ENCODE peak calls at places on chromosomes 1 and 21, in eight cellular contexts. M, F, Y, L, X, C, K and S are unnamed samples. For H3K4me1, the result is how much of the 10 kb centered on the place peaks cover.

GRCh38 chr1:181485276-181486097 is 2.2 kb downstream of the CACNA1E start:
- DNase-seq in K (no peak), X (no peak), L (no peak), M (no peak), Y (no peak), F (no peak), C (no peak), S (peak)

GRCh38 chr1:226972931-226973330 is 32.8 kb downstream of the COQ8A start:
- DNase-seq in K (no peak), M (no peak), L (no peak), C (no peak), F (no peak), Y (no peak), X (no peak), S (no peak)

GRCh38 chr1:30749691-30750583 is 7.6 kb downstream of the LAPTM5 start:
- DNase-seq in C (peak), K (no peak), M (no peak), X (no peak), F (no peak), L (peak), Y (no peak), S (no peak)

GRCh38 chr1:209805341-209805781 is 581 bp downstream of the IRF6 start:
- DNase-seq in F (no peak), K (no peak), L (no peak), M (no peak), C (no peak), X (no peak), Y (peak), S (peak)

GRCh38 chr1:94608852-94609570 is 67.5 kb upstream of the F3 start:
- DNase-seq in F (no peak), X (no peak), K (no peak), M (peak), Y (no peak), L (no peak), C (no peak), S (no peak)

GRCh38 chr1:66022904-66023620 is 230.4 kb downstream of the PDE4B start:
- DNase-seq in M (peak), X (no peak), F (no peak), K (no peak), C (no peak), Y (no peak), L (no peak), S (no peak)

GRCh38 chr1:52268372-52268771 is 97.6 kb downstream of the CC2D1B start:
- DNase-seq in Y (no peak), C (no peak), X (peak), K (no peak), M (peak), F (no peak), L (no peak), S (no peak)

GRCh38 chr1:44811234-44811633 is 2.9 kb downstream of the BTBD19 start:
- DNase-seq in Y (no peak), M (no peak), X (no peak), C (peak), L (no peak), K (no peak), F (no peak), S (peak)

GRCh38 chr1:215983680-215984079 is 416.6 kb downstream of the KCTD3 start:
- DNase-seq in C (no peak), X (no peak), L (no peak), F (no peak), K (no peak), M (no peak), Y (no peak), S (no peak)

GRCh38 chr1:19220991-19221390 is 10.9 kb upstream of the UBR4 start:
- DNase-seq in F (no peak), M (peak), K (no peak), X (no peak), Y (no peak), L (no peak), C (no peak), S (no peak)

GRCh38 chr1:152018537-152018936 is 18.3 kb downstream of the S100A11 start:
- DNase-seq in Y (no peak), K (no peak), F (no peak), C (no peak), L (no peak), X (no peak), M (no peak), S (no peak)

GRCh38 chr1:37567023-37567422 is 10.3 kb downstream of the DNALI1 start:
- DNase-seq in Y (no peak), M (no peak), K (no peak), C (no peak), F (no peak), X (no peak), L (no peak), S (no peak)

GRCh38 chr1:85343612-85344255 is 67.3 kb upstream of the BCL10 start:
- DNase-seq in X (no peak), Y (no peak), L (no peak), C (no peak), F (no peak), K (no peak), M (peak), S (no peak)

GRCh38 chr1:112701227-112702066 is 5.5 kb downstream of the RHOC start:
- DNase-seq in M (no peak), L (no peak), Y (peak), F (no peak), X (no peak), C (no peak), K (no peak), S (no peak)

GRCh38 chr1:63917571-63918394 is 144.0 kb downstream of the ROR1 start:
- DNase-seq in K (no peak), M (peak), F (no peak), X (no peak), C (no peak), L (no peak), Y (no peak), S (no peak)

GRCh38 chr1:228282329-228283042 is 74.6 kb downstream of the OBSCN start:
- DNase-seq in L (no peak), M (peak), F (no peak), X (no peak), C (no peak), Y (peak), K (no peak), S (peak)

GRCh38 chr1:160446945-160447600 is 46.7 kb downstream of the VANGL2 start:
- DNase-seq in C (no peak), Y (no peak), M (no peak), K (no peak), F (no peak), X (no peak), L (no peak), S (no peak)

GRCh38 chr1:246280551-246280950 is 226.5 kb downstream of the SMYD3 start:
- DNase-seq in M (peak), X (no peak), L (no peak), F (no peak), C (no peak), K (no peak), Y (no peak), S (no peak)

GRCh38 chr1:90201467-90202358 is 206.8 kb downstream of the ZNF326 start:
- DNase-seq in M (peak), C (no peak), K (no peak), X (no peak), L (no peak), F (no peak), Y (peak), S (no peak)

GRCh38 chr1:203473781-203474305 is 1.8 kb upstream of the PRELP start:
- DNase-seq in K (no peak), L (no peak), Y (no peak), F (no peak), X (no peak), C (no peak), M (no peak), S (peak)

GRCh38 chr1:63327417-63328139 is 5.2 kb downstream of the FOXD3 start:
- DNase-seq in C (no peak), X (peak), M (peak), Y (peak), K (no peak), L (no peak), F (peak), S (peak)

GRCh38 chr21:19607983-19608668 is 1204.5 kb upstream of the TMPRSS15 start:
- DNase-seq in C (no peak), X (no peak), K (no peak), L (no peak), M (no peak), F (no peak), Y (no peak), S (no peak)

GRCh38 chr1:219269171-219269570 is 95.5 kb downstream of the LYPLAL1 start:
- DNase-seq in L (no peak), F (no peak), X (no peak), M (peak), K (no peak), C (no peak), Y (no peak), S (no peak)

GRCh38 chr21:14675774-14676530 is 129.8 kb upstream of the SAMSN1 start:
- DNase-seq in X (no peak), C (peak), L (no peak), K (no peak), M (no peak), F (no peak), Y (no peak), S (no peak)

GRCh38 chr1:36508257-36508656 is 25.5 kb upstream of the CSF3R start:
- DNase-seq in L (no peak), Y (no peak), K (no peak), X (no peak), M (no peak), F (no peak), C (no peak), S (no peak)

GRCh38 chr1:237411621-237412020 is 369.6 kb downstream of the RYR2 start:
- DNase-seq in Y (no peak), M (no peak), K (no peak), X (no peak), L (peak), F (no peak), C (peak), S (no peak)

GRCh38 chr1:48777219-48777895 is 666 bp upstream of the BEND5 start:
- DNase-seq in X (no peak), Y (peak), F (no peak), L (no peak), M (no peak), C (peak), K (peak), S (no peak)

GRCh38 chr1:56541408-56541807 is 38.0 kb downstream of the PLPP3 start:
- DNase-seq in L (no peak), Y (no peak), K (no peak), C (no peak), X (no peak), M (no peak), F (no peak), S (no peak)

GRCh38 chr1:173332026-173332425 is 124.9 kb upstream of the TNFSF4 start:
- DNase-seq in Y (no peak), F (no peak), M (peak), C (no peak), X (no peak), L (no peak), K (no peak), S (no peak)

GRCh38 chr1:6098303-6099215 is 52.9 kb downstream of the KCNAB2 start:
- DNase-seq in M (no peak), K (no peak), X (peak), L (no peak), F (no peak), Y (no peak), C (no peak), S (peak)

GRCh38 chr1:56151402-56151801 is 428.0 kb downstream of the PLPP3 start:
- DNase-seq in F (no peak), C (no peak), M (no peak), L (no peak), X (no peak), Y (no peak), K (no peak), S (no peak)

GRCh38 chr1:67256291-67257172 is 51.1 kb upstream of the IL12RB2 start:
- DNase-seq in C (no peak), Y (no peak), K (no peak), F (no peak), X (no peak), M (no peak), L (no peak), S (no peak)

GRCh38 chr1:9249534-9250335 is 15.2 kb downstream of the H6PD start:
- DNase-seq in X (peak), K (peak), F (no peak), L (no peak), Y (peak), M (peak), C (no peak), S (peak)

GRCh38 chr1:181087400-181087901 is 1.0 kb upstream of the IER5 start:
- DNase-seq in F (no peak), Y (no peak), K (no peak), X (no peak), C (no peak), L (no peak), M (no peak), S (no peak)

GRCh38 chr1:212951058-212951923 is 950 bp downstream of the VASH2 start:
- DNase-seq in M (no peak), K (no peak), L (no peak), Y (no peak), C (no peak), F (no peak), X (no peak), S (no peak)

GRCh38 chr1:21447311-21447710 is 7.4 kb downstream of the NBPF3 start:
- DNase-seq in K (no peak), F (no peak), C (no peak), X (no peak), Y (no peak), L (no peak), M (no peak), S (no peak)

GRCh38 chr21:27476696-27477095 is 509.8 kb upstream of the ADAMTS5 start:
- DNase-seq in X (no peak), Y (no peak), F (no peak), K (no peak), L (no peak), C (no peak), M (peak), S (no peak)

DNA sequence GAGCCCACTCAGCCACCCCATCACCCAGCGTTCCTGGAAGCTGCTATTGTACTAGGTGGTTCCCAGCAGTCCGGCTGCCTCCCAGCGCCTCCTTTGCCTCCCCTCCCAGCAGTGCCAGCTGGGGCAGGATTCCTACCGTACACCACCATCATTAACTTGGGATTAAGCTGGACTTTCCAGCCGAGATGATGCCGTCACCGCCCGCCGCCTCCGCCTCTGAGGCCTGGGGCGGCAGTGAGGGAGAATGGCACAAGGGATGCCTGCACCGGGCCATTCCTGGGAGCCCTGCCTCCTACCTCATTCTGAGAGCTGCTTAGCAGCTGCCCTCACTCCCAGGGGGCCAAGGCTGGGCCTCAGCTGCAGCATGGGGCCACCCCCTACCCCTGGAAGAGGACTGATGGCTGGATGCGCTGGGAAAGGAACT is 13.2 kb downstream of the CNTN2 start:
- DNase-seq in K (no peak), F (no peak), C (no peak), Y (no peak), L (no peak), M (no peak), X (no peak), S (no peak)
- H3K27ac ChIP-seq in K (no peak), F (no peak), C (no peak), Y (no peak), L (no peak), M (no peak), X (no peak), S (no peak)

GRCh38 chr1:164608651-164609057 is 49.7 kb downstream of the PBX1 start:
- DNase-seq in Y (no peak), K (no peak), C (no peak), M (peak), L (no peak), X (no peak), F (no peak), S (no peak)

GRCh38 chr1:164604541-164604940 is 45.6 kb downstream of the PBX1 start:
- DNase-seq in X (no peak), Y (no peak), F (no peak), M (peak), L (no peak), C (no peak), K (no peak), S (no peak)

GRCh38 chr1:164602480-164603093 is 43.6 kb downstream of the PBX1 start:
- DNase-seq in X (no peak), F (no peak), C (no peak), Y (peak), K (peak), M (peak), L (no peak), S (peak)

GRCh38 chr1:164607351-164607750 is 48.4 kb downstream of the PBX1 start:
- DNase-seq in F (no peak), K (no peak), L (no peak), Y (no peak), X (no peak), C (no peak), M (no peak), S (no peak)

DNA sequence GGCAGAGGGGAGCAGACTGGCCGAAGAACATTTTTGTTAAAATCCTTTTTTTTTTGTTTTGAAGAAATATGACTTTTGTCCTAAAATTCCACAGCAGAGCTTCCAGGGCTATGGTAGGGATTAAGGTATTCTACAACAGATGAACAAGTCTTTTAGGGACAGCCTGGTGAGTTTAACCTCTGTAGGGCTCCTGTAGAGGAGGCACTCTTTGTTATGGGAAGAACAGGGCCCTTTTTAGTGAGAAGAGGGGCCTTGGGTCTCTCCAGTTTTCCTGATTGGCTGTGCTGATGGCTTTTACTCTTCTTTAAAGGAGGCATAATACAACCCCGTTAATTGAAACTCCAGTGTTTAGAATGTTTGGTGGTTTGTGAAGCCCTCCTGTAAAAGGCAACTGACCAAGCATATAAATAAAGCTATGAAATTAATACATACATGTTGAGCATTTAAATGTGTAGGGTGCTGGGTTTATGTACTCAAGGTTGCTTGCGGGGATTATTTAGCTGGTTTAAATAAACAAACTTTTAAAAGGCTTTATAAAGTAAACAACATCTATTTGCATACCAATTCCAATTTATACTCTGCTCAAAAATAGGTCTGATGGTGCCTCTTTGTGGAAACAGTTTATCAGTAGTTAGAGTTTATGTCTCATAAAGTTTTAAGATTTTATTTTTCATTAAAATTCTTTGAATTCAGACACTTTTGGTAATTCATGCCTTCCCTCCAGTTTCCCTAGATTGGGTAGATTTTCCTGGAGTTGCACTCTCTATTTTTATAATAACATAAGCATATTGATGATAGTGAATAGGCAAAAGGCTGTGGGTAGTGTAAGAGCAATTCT is 46.5 kb downstream of the PBX1 start:
- DNase-seq in F (no peak), C (no peak), K (no peak), X (no peak), Y (no peak), M (no peak), L (no peak), S (no peak)
- H3K4me1 ChIP-seq in F (under half), C (under half), K (under half), X (under half), Y (half or more), M (under half), L (under half), S (under half)

GRCh38 chr21:21851657-21852056 is 853.4 kb downstream of the NCAM2 start:
- DNase-seq in Y (no peak), F (no peak), K (no peak), C (no peak), M (peak), L (no peak), X (no peak), S (no peak)

GRCh38 chr21:21845901-21846396 is 847.7 kb downstream of the NCAM2 start:
- DNase-seq in F (no peak), Y (no peak), L (no peak), C (no peak), M (no peak), X (no peak), K (no peak), S (no peak)

DNA sequence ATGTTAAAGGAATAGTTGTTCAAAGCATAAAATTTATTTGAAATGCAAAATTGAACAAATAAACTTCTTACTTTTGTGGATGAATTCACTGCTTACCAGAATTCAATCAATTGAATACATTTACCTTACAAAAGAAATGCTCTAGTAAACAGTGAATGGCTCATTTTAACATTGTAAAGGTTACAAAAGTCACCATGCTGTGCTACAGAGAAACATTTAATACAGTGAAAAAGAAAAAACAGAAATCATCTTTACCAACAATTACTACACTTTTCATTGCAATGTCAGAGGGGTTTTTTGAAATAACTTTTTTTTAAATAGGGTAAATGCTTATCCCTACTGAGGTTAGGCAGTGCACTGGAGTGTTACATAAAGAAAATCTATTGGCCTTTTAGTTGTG is 853.0 kb downstream of the NCAM2 start:
- DNase-seq in F (no peak), K (no peak), C (no peak), M (no peak), L (no peak), X (no peak), Y (no peak), S (no peak)
- H3K27ac ChIP-seq in F (no peak), K (no peak), C (no peak), M (no peak), L (no peak), X (no peak), Y (no peak), S (no peak)

DNA sequence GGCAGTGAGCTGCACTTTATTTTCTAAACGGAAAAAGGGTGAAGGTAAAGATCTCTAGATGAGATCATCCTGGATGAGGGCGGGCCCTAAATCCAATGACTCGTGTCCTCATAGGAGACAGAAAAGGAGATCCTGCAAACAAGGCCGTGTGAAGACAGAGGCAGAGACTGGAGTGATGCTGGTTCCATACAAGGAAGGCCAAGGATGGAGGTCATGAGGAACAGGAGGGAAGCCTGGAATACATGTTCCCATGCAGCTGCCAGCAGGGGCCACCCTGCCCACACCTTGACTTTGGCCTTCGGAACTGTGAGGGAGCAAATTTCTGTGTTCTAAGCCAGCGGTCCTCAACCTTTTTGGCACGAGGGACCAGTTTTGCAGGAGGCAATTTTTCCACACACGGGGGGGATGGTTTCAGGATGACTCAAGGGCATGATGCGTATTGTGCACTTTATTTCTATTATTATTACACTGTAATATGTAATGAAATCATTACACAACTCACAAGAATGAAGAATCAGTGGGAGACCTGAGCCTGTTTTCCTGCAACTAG is 94.3 kb downstream of the PSMG1 start:
- DNase-seq in F (no peak), L (no peak), C (no peak), M (peak), X (no peak), K (no peak), Y (no peak), S (no peak)
- H3K4me1 ChIP-seq in F (under half), L (under half), C (under half), M (under half), X (under half), K (under half), Y (under half), S (under half)